ENCODE peak calls at places on chromosomes 4 and X, in ten cellular contexts. J, C, T, Y, U, P, L, F, D and Q are unnamed samples.

GRCh38 chrX:74779175-74779574 is 146.1 kb downstream of the NEXMIF start:
- DNase-seq in J (no peak), C (no peak), T (no peak), Y (no peak), U (peak), P (no peak), L (no peak), F (no peak), D (no peak), Q (no peak)

GRCh38 chr4:17995165-17995564 is 26.4 kb downstream of the LCORL start:
- DNase-seq in J (no peak), C (no peak), T (no peak), Y (no peak), U (no peak), P (no peak), L (no peak), F (no peak), D (no peak), Q (no peak)

GRCh38 chr4:157075811-157076577 is at the start of gene GLRB:
- DNase-seq in J (no peak), C (peak), T (peak), Y (no peak), U (peak), P (peak), L (peak), F (peak), D (no peak), Q (no peak)

GRCh38 chrX:107272431-107272921 is 66.1 kb downstream of the DNAAF6 start:
- DNase-seq in J (no peak), C (no peak), T (peak), Y (no peak), U (no peak), P (no peak), L (no peak), F (no peak), D (no peak), Q (peak)

GRCh38 chr4:27248829-27249228 is 388.2 kb downstream of the STIM2 start:
- DNase-seq in J (no peak), C (no peak), T (no peak), Y (peak), U (no peak), P (no peak), L (no peak), F (no peak), D (no peak), Q (no peak)

GRCh38 chr4:43360296-43360695 is 467.8 kb downstream of the GRXCR1 start:
- DNase-seq in J (no peak), C (no peak), T (no peak), Y (no peak), U (no peak), P (no peak), L (no peak), F (no peak), D (no peak), Q (no peak)

GRCh38 chr4:187309456-187309855 is 585.8 kb upstream of the FAT1 start:
- DNase-seq in J (no peak), C (no peak), T (no peak), Y (peak), U (no peak), P (no peak), L (no peak), F (peak), D (no peak), Q (no peak)

GRCh38 chrX:96774116-96774515 is 89.5 kb downstream of the DIAPH2 start:
- DNase-seq in J (no peak), C (no peak), T (no peak), Y (no peak), U (no peak), P (no peak), L (no peak), F (no peak), D (no peak), Q (no peak)

GRCh38 chr4:152255437-152255836 is 280.5 kb downstream of the FBXW7 start:
- DNase-seq in J (no peak), C (peak), T (no peak), Y (peak), U (peak), P (peak), L (no peak), F (no peak), D (no peak), Q (peak)

GRCh38 chr4:96347582-96347981 is 507.7 kb downstream of the PDHA2 start:
- DNase-seq in J (no peak), C (no peak), T (no peak), Y (peak), U (no peak), P (no peak), L (no peak), F (no peak), D (no peak), Q (no peak)

GRCh38 chr4:166972071-166972470 is 262.2 kb downstream of the SPOCK3 start:
- DNase-seq in J (no peak), C (no peak), T (no peak), Y (peak), U (no peak), P (no peak), L (peak), F (peak), D (no peak), Q (no peak)

GRCh38 chrX:123731258-123731986 is 1.4 kb downstream of the THOC2 start:
- DNase-seq in J (no peak), C (no peak), T (no peak), Y (peak), U (no peak), P (no peak), L (peak), F (no peak), D (no peak), Q (peak)

GRCh38 chrX:24369816-24370215 is 9.4 kb downstream of the SUPT20HL1 start:
- DNase-seq in J (no peak), C (no peak), T (no peak), Y (no peak), U (no peak), P (no peak), L (no peak), F (no peak), D (no peak), Q (no peak)

GRCh38 chrX:24375732-24376131 is 15.3 kb downstream of the SUPT20HL1 start:
- DNase-seq in J (no peak), C (no peak), T (no peak), Y (no peak), U (no peak), P (no peak), L (no peak), F (no peak), D (no peak), Q (no peak)

GRCh38 chrX:24376403-24376802 is 16.0 kb downstream of the SUPT20HL1 start:
- DNase-seq in J (no peak), C (no peak), T (no peak), Y (no peak), U (no peak), P (no peak), L (no peak), F (no peak), D (no peak), Q (no peak)

GRCh38 chrX:24372021-24372763 is 11.8 kb downstream of the SUPT20HL1 start:
- DNase-seq in J (no peak), C (no peak), T (no peak), Y (no peak), U (no peak), P (no peak), L (no peak), F (no peak), D (no peak), Q (no peak)

DNA sequence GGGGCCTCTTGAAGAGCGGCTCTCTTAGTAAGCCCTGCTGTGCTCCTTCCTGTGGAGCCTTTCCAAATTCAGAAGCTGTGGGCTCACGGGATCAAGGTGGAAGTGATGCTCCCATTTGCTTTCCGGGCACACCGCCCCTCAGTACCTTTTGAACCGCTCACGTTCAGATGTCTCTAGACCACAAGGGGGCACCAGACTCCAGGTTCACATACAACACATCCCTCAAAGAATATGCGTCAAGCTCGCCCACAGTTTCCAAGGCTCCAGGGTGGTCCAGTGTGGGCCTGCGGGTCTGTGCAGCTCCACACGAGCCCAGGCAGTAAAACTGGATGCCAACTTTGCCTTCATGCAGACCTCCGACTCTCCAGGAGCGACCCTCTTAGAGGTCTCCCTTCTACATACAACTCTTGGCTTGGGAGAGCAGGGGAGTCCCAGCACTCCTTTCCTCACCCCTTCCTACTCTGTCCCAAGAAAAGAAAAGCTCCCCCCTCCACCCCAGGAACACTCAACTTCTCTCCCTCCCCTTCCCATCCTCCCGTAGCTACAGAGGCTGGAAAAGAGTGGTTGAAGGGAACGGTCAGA is 11.0 kb downstream of the SUPT20HL1 start:
- DNase-seq in J (peak), C (peak), T (no peak), Y (peak), U (peak), P (peak), L (peak), F (peak), D (peak), Q (peak)
- TF ChIP-seq CTCF in J (peak), C (peak), T (peak), Y (peak), U (peak), P (peak), L (peak), F (peak), D (no peak), Q (peak)

GRCh38 chr4:100504086-100504874 is 13.5 kb downstream of the EMCN start:
- DNase-seq in J (no peak), C (no peak), T (no peak), Y (peak), U (no peak), P (no peak), L (peak), F (no peak), D (no peak), Q (peak)
- TF ChIP-seq CTCF in J (no peak), C (no peak), T (no peak), Y (no peak), U (no peak), P (no peak), L (peak), F (no peak), D (no peak), Q (no peak)

GRCh38 chrX:51456814-51457213 is 39.6 kb downstream of the NUDT11 start:
- DNase-seq in J (no peak), C (no peak), T (no peak), Y (no peak), U (no peak), P (no peak), L (no peak), F (no peak), D (no peak), Q (no peak)
- TF ChIP-seq CTCF in J (no peak), C (no peak), T (no peak), Y (no peak), U (no peak), P (no peak), L (no peak), F (no peak), D (no peak), Q (no peak)

GRCh38 chr4:146545102-146545501 is 23.4 kb upstream of the SLC10A7 start:
- DNase-seq in J (no peak), C (no peak), T (no peak), Y (peak), U (peak), P (no peak), L (peak), F (no peak), D (no peak), Q (no peak)
- TF ChIP-seq CTCF in J (no peak), C (no peak), T (no peak), Y (peak), U (peak), P (no peak), L (peak), F (peak), D (no peak), Q (no peak)